ENCODE peak calls at places on chromosomes 7 and 10, in four cellular contexts. S, X, K and W are unnamed samples.
A peak's percentile ranks its signal among the peaks of the same experiment; 100 is the strongest.

GRCh38 chr10:26858707-26859034 is 2.1 kb downstream of the ABI1 start:
- DNase-seq in S (peak; percentile 46), X (no peak), K (no peak), W (no peak)

GRCh38 chr10:127738512-127739424 is 1.8 kb downstream of the FOXI2 start:
- DNase-seq in S (no peak), X (peak; percentile 60), K (no peak), W (no peak)

GRCh38 chr10:44334621-44335184 is 50.2 kb downstream of the CXCL12 start:
- DNase-seq in S (peak; percentile 42), X (no peak), K (peak; percentile 9), W (peak; percentile 34)

GRCh38 chr7:66413379-66414114 is 208.4 kb downstream of the TPST1 start:
- DNase-seq in S (peak; percentile 83), X (peak; percentile 97), K (peak; percentile 93), W (peak; percentile 93)

GRCh38 chr10:52940921-52941320 is 168.3 kb upstream of the MBL2 start:
- DNase-seq in S (no peak), X (no peak), K (no peak), W (no peak)

GRCh38 chr10:72334196-72334831 is 20.4 kb downstream of the DNAJB12 start:
- DNase-seq in S (peak; percentile 86), X (peak; percentile 87), K (no peak), W (no peak)

GRCh38 chr10:130554701-130555410 is 418.7 kb downstream of the GLRX3 start:
- DNase-seq in S (no peak), X (no peak), K (no peak), W (peak; percentile 53)

GRCh38 chr7:155835446-155836215 is 23.4 kb upstream of the SHH start:
- DNase-seq in S (no peak), X (peak; percentile 26), K (no peak), W (no peak)

GRCh38 chr7:123569352-123569999 is 11.9 kb upstream of the NDUFA5 start:
- DNase-seq in S (no peak), X (no peak), K (no peak), W (no peak)